ENCODE peak calls at places on chromosomes 3 and 15, in ten cellular contexts. One of them, this sample, is unnamed. For H3K9me3, the result is how much of the 10 kb centered on the place peaks cover.

GRCh38 chr3:125443923-125444322 is 68.8 kb upstream of the ZNF148 start:
- DNase-seq in tibial artery: no peak
- DNase-seq in testis: no peak
- DNase-seq in PC-3: peak
- DNase-seq in ovary: no peak
- DNase-seq in endothelial cell of umbilical vein: no peak
- DNase-seq in HepG2: no peak
- DNase-seq in CD8-positive, alpha-beta T cell: no peak
- DNase-seq in psoas muscle: no peak
- DNase-seq in IMR-90: peak
- DNase-seq in this sample: no peak

GRCh38 chr3:8589880-8590556 is 54.6 kb downstream of the SSUH2 start:
- DNase-seq in tibial artery: no peak
- DNase-seq in testis: no peak
- DNase-seq in PC-3: no peak
- DNase-seq in ovary: no peak
- DNase-seq in endothelial cell of umbilical vein: no peak
- DNase-seq in HepG2: no peak
- DNase-seq in CD8-positive, alpha-beta T cell: no peak
- DNase-seq in psoas muscle: no peak
- DNase-seq in IMR-90: peak
- DNase-seq in this sample: no peak

GRCh38 chr3:12751548-12751947 is 7.5 kb downstream of the TMEM40 start:
- DNase-seq in tibial artery: no peak
- DNase-seq in testis: no peak
- DNase-seq in PC-3: peak
- DNase-seq in ovary: no peak
- DNase-seq in endothelial cell of umbilical vein: no peak
- DNase-seq in HepG2: peak
- DNase-seq in CD8-positive, alpha-beta T cell: no peak
- DNase-seq in psoas muscle: no peak
- DNase-seq in IMR-90: peak
- DNase-seq in this sample: no peak

GRCh38 chr3:46930176-46930944 is 46.2 kb downstream of the CCDC12 start:
- DNase-seq in tibial artery: peak
- DNase-seq in testis: no peak
- DNase-seq in PC-3: no peak
- DNase-seq in ovary: peak
- DNase-seq in endothelial cell of umbilical vein: peak
- DNase-seq in HepG2: no peak
- DNase-seq in CD8-positive, alpha-beta T cell: no peak
- DNase-seq in psoas muscle: no peak
- DNase-seq in IMR-90: no peak
- DNase-seq in this sample: no peak

GRCh38 chr15:26242565-26242964 is 379.4 kb upstream of the ATP10A start:
- DNase-seq in tibial artery: no peak
- DNase-seq in testis: no peak
- DNase-seq in PC-3: no peak
- DNase-seq in ovary: no peak
- DNase-seq in endothelial cell of umbilical vein: no peak
- DNase-seq in HepG2: no peak
- DNase-seq in CD8-positive, alpha-beta T cell: no peak
- DNase-seq in psoas muscle: no peak
- DNase-seq in IMR-90: no peak
- DNase-seq in this sample: no peak

GRCh38 chr15:35696767-35697231 is 150.8 kb upstream of the DPH6 start:
- DNase-seq in tibial artery: no peak
- DNase-seq in testis: no peak
- DNase-seq in PC-3: peak
- DNase-seq in ovary: no peak
- DNase-seq in endothelial cell of umbilical vein: peak
- DNase-seq in HepG2: peak
- DNase-seq in CD8-positive, alpha-beta T cell: no peak
- DNase-seq in psoas muscle: no peak
- DNase-seq in IMR-90: peak
- DNase-seq in this sample: no peak

GRCh38 chr15:88624156-88624970 is 3.2 kb downstream of the AEN start:
- DNase-seq in tibial artery: no peak
- DNase-seq in testis: no peak
- DNase-seq in PC-3: no peak
- DNase-seq in ovary: peak
- DNase-seq in endothelial cell of umbilical vein: peak
- DNase-seq in HepG2: peak
- DNase-seq in CD8-positive, alpha-beta T cell: peak
- DNase-seq in psoas muscle: no peak
- DNase-seq in IMR-90: peak
- DNase-seq in this sample: no peak

GRCh38 chr3:4416961-4417360 is 50.1 kb downstream of the SUMF1 start:
- DNase-seq in tibial artery: peak
- DNase-seq in testis: no peak
- DNase-seq in PC-3: peak
- DNase-seq in ovary: no peak
- DNase-seq in endothelial cell of umbilical vein: peak
- DNase-seq in HepG2: no peak
- DNase-seq in CD8-positive, alpha-beta T cell: no peak
- DNase-seq in psoas muscle: peak
- DNase-seq in IMR-90: peak
- DNase-seq in this sample: no peak

GRCh38 chr3:190101320-190102117 is 19.2 kb downstream of the P3H2 start:
- DNase-seq in tibial artery: no peak
- DNase-seq in testis: no peak
- DNase-seq in PC-3: no peak
- DNase-seq in ovary: no peak
- DNase-seq in endothelial cell of umbilical vein: peak
- DNase-seq in HepG2: no peak
- DNase-seq in CD8-positive, alpha-beta T cell: no peak
- DNase-seq in psoas muscle: no peak
- DNase-seq in IMR-90: peak
- DNase-seq in this sample: no peak

GRCh38 chr15:55969582-55969981 is 23.8 kb downstream of the NEDD4 start:
- DNase-seq in tibial artery: no peak
- DNase-seq in testis: no peak
- DNase-seq in PC-3: peak
- DNase-seq in ovary: no peak
- DNase-seq in endothelial cell of umbilical vein: no peak
- DNase-seq in HepG2: no peak
- DNase-seq in CD8-positive, alpha-beta T cell: no peak
- DNase-seq in psoas muscle: no peak
- DNase-seq in IMR-90: no peak
- DNase-seq in this sample: peak

GRCh38 chr15:90878660-90879059 is 5.6 kb upstream of the FES start:
- DNase-seq in tibial artery: no peak
- DNase-seq in testis: no peak
- DNase-seq in PC-3: no peak
- DNase-seq in ovary: no peak
- DNase-seq in endothelial cell of umbilical vein: no peak
- DNase-seq in HepG2: no peak
- DNase-seq in CD8-positive, alpha-beta T cell: no peak
- DNase-seq in psoas muscle: no peak
- DNase-seq in IMR-90: no peak
- DNase-seq in this sample: no peak

GRCh38 chr3:186427627-186428026 is 65.6 kb upstream of the DGKG start:
- DNase-seq in tibial artery: no peak
- DNase-seq in testis: no peak
- DNase-seq in PC-3: no peak
- DNase-seq in ovary: no peak
- DNase-seq in endothelial cell of umbilical vein: no peak
- DNase-seq in HepG2: no peak
- DNase-seq in CD8-positive, alpha-beta T cell: no peak
- DNase-seq in psoas muscle: no peak
- DNase-seq in IMR-90: peak
- DNase-seq in this sample: no peak

GRCh38 chr3:39294446-39295183 is 14.8 kb upstream of the CX3CR1 start:
- DNase-seq in tibial artery: no peak
- DNase-seq in testis: no peak
- DNase-seq in PC-3: no peak
- DNase-seq in ovary: no peak
- DNase-seq in endothelial cell of umbilical vein: no peak
- DNase-seq in HepG2: no peak
- DNase-seq in CD8-positive, alpha-beta T cell: no peak
- DNase-seq in psoas muscle: no peak
- DNase-seq in IMR-90: no peak
- DNase-seq in this sample: no peak

GRCh38 chr3:39295184-39295775 is 15.4 kb upstream of the CX3CR1 start:
- DNase-seq in tibial artery: no peak
- DNase-seq in testis: no peak
- DNase-seq in PC-3: no peak
- DNase-seq in ovary: no peak
- DNase-seq in endothelial cell of umbilical vein: no peak
- DNase-seq in HepG2: no peak
- DNase-seq in CD8-positive, alpha-beta T cell: no peak
- DNase-seq in psoas muscle: no peak
- DNase-seq in IMR-90: no peak
- DNase-seq in this sample: no peak

GRCh38 chr3:39302178-39302577 is 22.3 kb upstream of the CX3CR1 start:
- DNase-seq in tibial artery: no peak
- DNase-seq in testis: no peak
- DNase-seq in PC-3: no peak
- DNase-seq in ovary: no peak
- DNase-seq in endothelial cell of umbilical vein: no peak
- DNase-seq in HepG2: no peak
- DNase-seq in CD8-positive, alpha-beta T cell: no peak
- DNase-seq in psoas muscle: no peak
- DNase-seq in IMR-90: no peak
- DNase-seq in this sample: no peak

GRCh38 chr3:39296197-39297077 is 16.6 kb upstream of the CX3CR1 start:
- DNase-seq in tibial artery: no peak
- DNase-seq in testis: no peak
- DNase-seq in PC-3: no peak
- DNase-seq in ovary: no peak
- DNase-seq in endothelial cell of umbilical vein: no peak
- DNase-seq in HepG2: peak
- DNase-seq in CD8-positive, alpha-beta T cell: no peak
- DNase-seq in psoas muscle: no peak
- DNase-seq in IMR-90: no peak
- DNase-seq in this sample: no peak

GRCh38 chr3:39299279-39299678 is 19.4 kb upstream of the CX3CR1 start:
- DNase-seq in tibial artery: no peak
- DNase-seq in testis: no peak
- DNase-seq in PC-3: no peak
- DNase-seq in ovary: no peak
- DNase-seq in endothelial cell of umbilical vein: no peak
- DNase-seq in HepG2: no peak
- DNase-seq in CD8-positive, alpha-beta T cell: no peak
- DNase-seq in psoas muscle: no peak
- DNase-seq in IMR-90: no peak
- DNase-seq in this sample: no peak
- H3K9me3 ChIP-seq in tibial artery: under half
- H3K9me3 ChIP-seq in testis: under half
- H3K9me3 ChIP-seq in PC-3: under half
- H3K9me3 ChIP-seq in ovary: under half
- H3K9me3 ChIP-seq in endothelial cell of umbilical vein: under half
- H3K9me3 ChIP-seq in HepG2: under half
- H3K9me3 ChIP-seq in CD8-positive, alpha-beta T cell: under half
- H3K9me3 ChIP-seq in psoas muscle: under half
- H3K9me3 ChIP-seq in IMR-90: under half
- H3K9me3 ChIP-seq in this sample: under half

DNA sequence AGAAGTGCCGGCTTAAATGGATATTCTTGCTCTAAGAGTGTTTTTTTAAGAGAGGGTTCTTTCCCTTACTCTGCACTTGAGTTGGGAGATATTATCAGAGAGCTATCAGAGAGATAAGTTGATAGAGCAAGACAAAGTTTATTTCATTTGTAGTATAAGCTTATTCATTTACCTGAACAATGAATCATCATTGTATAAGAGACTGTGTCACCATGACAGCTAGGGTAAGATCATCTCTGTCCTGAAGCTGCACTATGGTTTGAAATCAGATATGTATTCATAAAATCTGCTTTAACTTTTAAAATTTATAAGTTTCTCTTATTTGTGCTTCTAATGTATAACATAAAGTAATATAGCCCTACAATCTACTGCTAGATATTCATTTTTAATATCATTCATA is 128.1 kb upstream of the ARL6 start:
- DNase-seq in tibial artery: no peak
- DNase-seq in testis: no peak
- DNase-seq in PC-3: no peak
- DNase-seq in ovary: no peak
- DNase-seq in endothelial cell of umbilical vein: no peak
- DNase-seq in HepG2: no peak
- DNase-seq in CD8-positive, alpha-beta T cell: no peak
- DNase-seq in psoas muscle: no peak
- DNase-seq in IMR-90: no peak
- DNase-seq in this sample: no peak
- H3K4me3 ChIP-seq in tibial artery: no peak
- H3K4me3 ChIP-seq in testis: no peak
- H3K4me3 ChIP-seq in PC-3: no peak
- H3K4me3 ChIP-seq in ovary: no peak
- H3K4me3 ChIP-seq in endothelial cell of umbilical vein: no peak
- H3K4me3 ChIP-seq in HepG2: no peak
- H3K4me3 ChIP-seq in CD8-positive, alpha-beta T cell: no peak
- H3K4me3 ChIP-seq in psoas muscle: no peak
- H3K4me3 ChIP-seq in IMR-90: no peak
- H3K4me3 ChIP-seq in this sample: no peak

GRCh38 chr3:123980539-123980938 is 11.4 kb downstream of the ROPN1 start:
- DNase-seq in tibial artery: no peak
- DNase-seq in testis: no peak
- DNase-seq in PC-3: no peak
- DNase-seq in ovary: no peak
- DNase-seq in endothelial cell of umbilical vein: no peak
- DNase-seq in HepG2: no peak
- DNase-seq in CD8-positive, alpha-beta T cell: no peak
- DNase-seq in psoas muscle: no peak
- DNase-seq in IMR-90: no peak
- DNase-seq in this sample: no peak
- H3K9me3 ChIP-seq in tibial artery: under half
- H3K9me3 ChIP-seq in testis: under half
- H3K9me3 ChIP-seq in PC-3: under half
- H3K9me3 ChIP-seq in ovary: under half
- H3K9me3 ChIP-seq in endothelial cell of umbilical vein: under half
- H3K9me3 ChIP-seq in HepG2: under half
- H3K9me3 ChIP-seq in CD8-positive, alpha-beta T cell: under half
- H3K9me3 ChIP-seq in psoas muscle: under half
- H3K9me3 ChIP-seq in IMR-90: under half
- H3K9me3 ChIP-seq in this sample: under half

DNA sequence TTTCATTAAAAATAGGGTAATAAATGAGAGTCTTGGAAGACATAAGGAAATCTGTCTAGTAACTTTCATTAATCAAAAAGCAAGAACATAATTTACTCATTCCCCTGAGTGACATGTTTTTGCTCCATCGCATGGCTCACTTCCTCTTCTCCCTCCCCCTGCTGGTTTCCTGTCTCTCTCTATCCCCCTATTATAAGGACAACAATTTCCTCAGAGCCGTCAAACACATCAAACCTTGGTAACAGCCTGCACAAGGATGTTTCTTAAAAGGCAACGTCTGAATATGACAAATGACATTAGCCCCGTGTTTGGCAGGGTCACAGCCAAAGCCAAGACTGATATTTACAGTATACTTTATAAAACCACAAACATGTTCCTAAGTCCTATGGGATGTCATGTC is 1149.6 kb downstream of the IGSF11 start:
- DNase-seq in tibial artery: peak
- DNase-seq in testis: no peak
- DNase-seq in PC-3: no peak
- DNase-seq in ovary: no peak
- DNase-seq in endothelial cell of umbilical vein: peak
- DNase-seq in HepG2: no peak
- DNase-seq in CD8-positive, alpha-beta T cell: no peak
- DNase-seq in psoas muscle: no peak
- DNase-seq in IMR-90: no peak
- DNase-seq in this sample: no peak
- H3K4me3 ChIP-seq in tibial artery: no peak
- H3K4me3 ChIP-seq in testis: no peak
- H3K4me3 ChIP-seq in PC-3: no peak
- H3K4me3 ChIP-seq in ovary: no peak
- H3K4me3 ChIP-seq in endothelial cell of umbilical vein: no peak
- H3K4me3 ChIP-seq in HepG2: no peak
- H3K4me3 ChIP-seq in CD8-positive, alpha-beta T cell: no peak
- H3K4me3 ChIP-seq in psoas muscle: no peak
- H3K4me3 ChIP-seq in IMR-90: no peak
- H3K4me3 ChIP-seq in this sample: no peak

This sample was measured in upper lobe of left lung.